ENCODE peak calls at places on chromosomes 2 and 18, in seven cellular contexts. Z is Caki2, P is coronary artery, H is HFFc6, L is lower leg skin, E is T-helper 2 cell, T is NCI-H1105. S is an unnamed sample.
A peak's percentile ranks its signal among the peaks of the same experiment; 100 is the strongest.

GRCh38 chr2:105576440-105577241 is 168.1 kb upstream of the NCK2 start:
- DNase-seq in L (no peak), T (no peak), H (peak; percentile 44), E (no peak), P (no peak), Z (peak; percentile 39), S (no peak)

GRCh38 chr2:100818003-100818605 is 1.8 kb upstream of the NPAS2 start:
- DNase-seq in L (no peak), T (no peak), H (no peak), Z (no peak), P (no peak), E (no peak), S (no peak)

GRCh38 chr18:78947291-78947690 is 32.3 kb upstream of the SALL3 start:
- DNase-seq in E (no peak), L (no peak), T (no peak), H (no peak), Z (no peak), P (no peak), S (no peak)

GRCh38 chr2:84939426-84940087 is 31.4 kb upstream of the KCMF1 start:
- DNase-seq in P (no peak), E (peak; percentile 50), T (no peak), H (no peak), Z (peak; percentile 50), L (no peak), S (no peak)

GRCh38 chr18:48897531-48897930 is 53.2 kb downstream of the SMAD7 start:
- DNase-seq in Z (no peak), E (no peak), H (no peak), P (peak; percentile 71), L (no peak), T (no peak), S (no peak)

GRCh38 chr2:74585406-74586182 is 31.1 kb downstream of the DOK1 start:
- DNase-seq in Z (no peak), E (no peak), L (peak; percentile 25), T (no peak), H (no peak), P (no peak), S (no peak)

GRCh38 chr2:96083064-96083889 is 33.1 kb downstream of the ADRA2B start:
- DNase-seq in Z (no peak), H (no peak), T (no peak), L (no peak), P (no peak), E (no peak), S (no peak)

GRCh38 chr18:48827321-48828200 is 123.2 kb downstream of the SMAD7 start:
- DNase-seq in P (peak; percentile 80), H (peak; percentile 70), T (no peak), Z (no peak), E (no peak), L (no peak), S (no peak)

GRCh38 chr2:28604284-28604843 is 108.5 kb downstream of the PLB1 start:
- DNase-seq in H (no peak), E (no peak), T (no peak), L (no peak), Z (no peak), P (no peak), S (no peak)

GRCh38 chr2:190583507-190584337 is 49.2 kb upstream of the NEMP2 start:
- DNase-seq in Z (no peak), H (no peak), E (no peak), T (peak; percentile 43), L (no peak), P (no peak), S (no peak)

GRCh38 chr2:25669520-25669919 is 3.9 kb downstream of the DTNB start:
- DNase-seq in P (no peak), L (no peak), H (no peak), E (no peak), T (no peak), Z (no peak), S (no peak)

GRCh38 chr2:231152800-231153557 is 28.1 kb upstream of the HTR2B start:
- DNase-seq in Z (no peak), P (no peak), H (peak; percentile 15), E (no peak), T (no peak), L (no peak), S (no peak)

GRCh38 chr2:137357641-137358040 is 592.3 kb downstream of the THSD7B start:
- DNase-seq in Z (no peak), E (no peak), T (no peak), P (no peak), H (no peak), L (no peak), S (no peak)

GRCh38 chr18:62928316-62928715 is 213.0 kb downstream of the PHLPP1 start:
- DNase-seq in Z (no peak), P (no peak), T (no peak), L (no peak), H (peak; percentile 24), E (no peak), S (no peak)

GRCh38 chr2:228590681-228591080 is 409.2 kb upstream of the SPHKAP start:
- DNase-seq in P (no peak), T (no peak), E (no peak), L (no peak), Z (no peak), H (no peak), S (no peak)

GRCh38 chr18:2656237-2657042 is 914 bp downstream of the SMCHD1 start:
- DNase-seq in T (peak; percentile 9), E (peak; percentile 40), Z (peak; percentile 43), L (peak; percentile 31), P (peak; percentile 87), H (peak; percentile 19), S (no peak)

GRCh38 chr2:135840601-135841000 is 3.6 kb upstream of the LCT start:
- DNase-seq in H (no peak), Z (no peak), T (no peak), L (no peak), P (no peak), E (no peak), S (no peak)

GRCh38 chr2:226483745-226484619 is 315.6 kb downstream of the IRS1 start:
- DNase-seq in L (no peak), P (no peak), Z (peak; percentile 30), H (peak; percentile 64), T (no peak), E (no peak), S (no peak)

GRCh38 chr2:145186303-145186702 is 666.4 kb upstream of the ZEB2 start:
- DNase-seq in E (no peak), Z (no peak), L (no peak), P (no peak), T (no peak), H (no peak), S (no peak)

GRCh38 chr2:11391941-11392266 is 47.5 kb upstream of the ROCK2 start:
- DNase-seq in E (no peak), T (no peak), P (no peak), H (no peak), Z (no peak), L (no peak), S (no peak)

GRCh38 chr18:13120967-13121586 is 97.5 kb upstream of the LDLRAD4 start:
- DNase-seq in T (no peak), E (no peak), Z (no peak), L (no peak), H (peak; percentile 78), P (no peak), S (no peak)

GRCh38 chr2:195645413-195645812 is 11.6 kb upstream of the SLC39A10 start:
- DNase-seq in T (no peak), Z (no peak), E (no peak), L (no peak), P (no peak), H (no peak), S (no peak)

GRCh38 chr18:57331718-57332117 is 20.6 kb upstream of the ST8SIA3 start:
- DNase-seq in T (no peak), L (no peak), E (no peak), H (no peak), P (no peak), Z (no peak), S (no peak)

GRCh38 chr2:238973038-238973772 is 125.3 kb downstream of the TWIST2 start:
- DNase-seq in H (peak; percentile 52), Z (no peak), L (no peak), T (no peak), E (no peak), P (no peak), S (no peak)

GRCh38 chr18:77948571-77948970 is 698.9 kb downstream of the GALR1 start:
- DNase-seq in H (no peak), T (no peak), E (no peak), P (no peak), L (no peak), Z (no peak), S (no peak)

GRCh38 chr18:52054301-52054700 is 285.7 kb upstream of the DCC start:
- DNase-seq in P (no peak), L (no peak), H (no peak), T (no peak), Z (no peak), E (no peak), S (no peak)

GRCh38 chr2:232643813-232644347 is 10.5 kb downstream of the EFHD1 start:
- DNase-seq in L (no peak), Z (no peak), P (no peak), H (no peak), E (no peak), T (no peak), S (no peak)

GRCh38 chr2:10125842-10126596 is 3.5 kb downstream of the RRM2 start:
- DNase-seq in T (no peak), Z (no peak), H (no peak), L (no peak), E (no peak), P (no peak), S (no peak)